ENCODE peak calls at places on chromosome 3, in eight cellular contexts. One of them, this sample, is unnamed.

GRCh38 chr3:46866720-46867549 is 3.7 kb upstream of the MYL3 start:
- DNase-seq in IMR-90: peak; percentile 21
- DNase-seq in mesendoderm: peak; percentile 50
- DNase-seq in HL-60: no peak
- DNase-seq in H9: peak; percentile 70
- DNase-seq in H7: peak; percentile 94
- DNase-seq in testis: peak; percentile 87
- DNase-seq in NT2/D1: no peak
- DNase-seq in this sample: peak; percentile 97

GRCh38 chr3:56137406-56137805 is 330.9 kb downstream of the ERC2 start:
- DNase-seq in H7: no peak
- DNase-seq in NT2/D1: no peak
- DNase-seq in HL-60: no peak
- DNase-seq in testis: no peak
- DNase-seq in IMR-90: no peak
- DNase-seq in mesendoderm: no peak
- DNase-seq in H9: no peak
- DNase-seq in this sample: no peak

GRCh38 chr3:147937341-147937740 is 528.2 kb downstream of the ZIC1 start:
- DNase-seq in mesendoderm: no peak
- DNase-seq in testis: no peak
- DNase-seq in HL-60: no peak
- DNase-seq in H7: no peak
- DNase-seq in NT2/D1: no peak
- DNase-seq in H9: no peak
- DNase-seq in IMR-90: peak; percentile 49
- DNase-seq in this sample: no peak

GRCh38 chr3:140603766-140604165 is 74.1 kb upstream of the TRIM42 start:
- DNase-seq in HL-60: no peak
- DNase-seq in H9: no peak
- DNase-seq in testis: no peak
- DNase-seq in mesendoderm: no peak
- DNase-seq in NT2/D1: no peak
- DNase-seq in IMR-90: no peak
- DNase-seq in H7: no peak
- DNase-seq in this sample: no peak

GRCh38 chr3:193040836-193041672 is 123.4 kb upstream of the MB21D2 start:
- DNase-seq in NT2/D1: peak; percentile 5
- DNase-seq in HL-60: peak; percentile 7
- DNase-seq in H7: peak; percentile 56
- DNase-seq in H9: no peak
- DNase-seq in testis: no peak
- DNase-seq in IMR-90: peak; percentile 60
- DNase-seq in mesendoderm: peak; percentile 74
- DNase-seq in this sample: no peak

GRCh38 chr3:8756671-8757070 is 12.7 kb downstream of the OXTR start:
- DNase-seq in H9: peak; percentile 28
- DNase-seq in H7: no peak
- DNase-seq in testis: no peak
- DNase-seq in IMR-90: peak; percentile 29
- DNase-seq in mesendoderm: peak; percentile 94
- DNase-seq in NT2/D1: no peak
- DNase-seq in HL-60: no peak
- DNase-seq in this sample: no peak

GRCh38 chr3:4582634-4583033 is 89.5 kb downstream of the ITPR1 start:
- DNase-seq in NT2/D1: no peak
- DNase-seq in mesendoderm: no peak
- DNase-seq in IMR-90: peak; percentile 27
- DNase-seq in testis: no peak
- DNase-seq in HL-60: no peak
- DNase-seq in H7: no peak
- DNase-seq in H9: no peak
- DNase-seq in this sample: no peak

GRCh38 chr3:39275052-39275451 is 4.8 kb downstream of the CX3CR1 start:
- DNase-seq in HL-60: no peak
- DNase-seq in H7: no peak
- DNase-seq in testis: no peak
- DNase-seq in NT2/D1: no peak
- DNase-seq in IMR-90: peak; percentile 68
- DNase-seq in mesendoderm: peak; percentile 11
- DNase-seq in H9: no peak
- DNase-seq in this sample: no peak

GRCh38 chr3:18438586-18438985 is 13.4 kb upstream of the SATB1 start:
- DNase-seq in mesendoderm: no peak
- DNase-seq in NT2/D1: no peak
- DNase-seq in HL-60: no peak
- DNase-seq in H7: no peak
- DNase-seq in testis: no peak
- DNase-seq in H9: no peak
- DNase-seq in IMR-90: no peak
- DNase-seq in this sample: no peak

GRCh38 chr3:140223631-140224030 is 288.6 kb downstream of the CLSTN2 start:
- DNase-seq in IMR-90: no peak
- DNase-seq in NT2/D1: no peak
- DNase-seq in testis: no peak
- DNase-seq in H9: no peak
- DNase-seq in mesendoderm: no peak
- DNase-seq in H7: no peak
- DNase-seq in HL-60: no peak
- DNase-seq in this sample: no peak

GRCh38 chr3:44125882-44126281 is 115.8 kb upstream of the TOPAZ1 start:
- DNase-seq in IMR-90: no peak
- DNase-seq in H7: no peak
- DNase-seq in H9: no peak
- DNase-seq in mesendoderm: peak; percentile 39
- DNase-seq in NT2/D1: no peak
- DNase-seq in HL-60: no peak
- DNase-seq in testis: no peak
- DNase-seq in this sample: peak; percentile 53

GRCh38 chr3:128993461-128994172 is at the start of gene CFAP92:
- DNase-seq in NT2/D1: peak; percentile 72
- DNase-seq in HL-60: no peak
- DNase-seq in IMR-90: peak; percentile 40
- DNase-seq in H9: peak; percentile 95
- DNase-seq in H7: peak; percentile 98
- DNase-seq in mesendoderm: peak; percentile 92
- DNase-seq in testis: peak; percentile 93
- DNase-seq in this sample: peak; percentile 95

GRCh38 chr3:179962617-179963387 is 73.9 kb downstream of the PEX5L start:
- DNase-seq in H9: no peak
- DNase-seq in H7: no peak
- DNase-seq in HL-60: no peak
- DNase-seq in IMR-90: no peak
- DNase-seq in mesendoderm: no peak
- DNase-seq in testis: no peak
- DNase-seq in NT2/D1: no peak
- DNase-seq in this sample: no peak

GRCh38 chr3:12175844-12176453 is 17.2 kb upstream of the TIMP4 start:
- DNase-seq in testis: peak; percentile 79
- DNase-seq in mesendoderm: peak; percentile 62
- DNase-seq in NT2/D1: peak; percentile 55
- DNase-seq in H7: peak; percentile 74
- DNase-seq in IMR-90: peak; percentile 50
- DNase-seq in HL-60: no peak
- DNase-seq in H9: peak; percentile 71
- DNase-seq in this sample: peak; percentile 89

DNA sequence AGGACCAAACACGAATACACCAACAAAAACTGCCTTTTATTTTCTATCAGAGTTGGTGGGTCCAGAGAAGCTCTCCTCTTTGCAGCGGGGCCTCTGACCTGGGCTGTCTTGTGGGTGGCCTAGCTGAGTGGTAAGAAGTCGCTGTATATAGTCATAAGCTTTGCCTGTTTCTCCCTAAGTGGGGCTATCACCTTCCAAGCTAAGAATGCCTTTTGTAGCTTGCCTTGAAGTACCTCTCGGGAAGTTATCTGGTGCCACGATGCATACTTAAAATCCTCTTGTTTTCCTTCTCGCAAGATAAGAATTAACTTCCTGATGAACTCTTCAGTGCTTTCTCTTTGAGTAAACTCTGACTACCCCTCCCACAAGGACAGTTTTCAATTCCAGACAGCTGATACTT is 178.8 kb downstream of the SYNPR start:
- DNase-seq in testis: no peak
- DNase-seq in HL-60: no peak
- DNase-seq in mesendoderm: peak; percentile 77
- DNase-seq in IMR-90: no peak
- DNase-seq in H9: no peak
- DNase-seq in NT2/D1: no peak
- DNase-seq in H7: no peak
- DNase-seq in this sample: no peak
- H3K27me3 ChIP-seq in testis: no peaks in the 10 kb centered on the region
- H3K27me3 ChIP-seq in HL-60: no peaks in the 10 kb centered on the region
- H3K27me3 ChIP-seq in mesendoderm: no peaks in the 10 kb centered on the region
- H3K27me3 ChIP-seq in IMR-90: no peaks in the 10 kb centered on the region
- H3K27me3 ChIP-seq in H9: no peaks in the 10 kb centered on the region
- H3K27me3 ChIP-seq in NT2/D1: no peaks in the 10 kb centered on the region
- H3K27me3 ChIP-seq in H7: no peaks in the 10 kb centered on the region
- H3K27me3 ChIP-seq in this sample: no peaks in the 10 kb centered on the region

GRCh38 chr3:50494136-50494535 is 9.3 kb downstream of the CACNA2D2 start:
- DNase-seq in H9: no peak
- DNase-seq in NT2/D1: no peak
- DNase-seq in H7: no peak
- DNase-seq in HL-60: no peak
- DNase-seq in IMR-90: no peak
- DNase-seq in mesendoderm: no peak
- DNase-seq in testis: no peak
- DNase-seq in this sample: no peak

GRCh38 chr3:50491023-50491422 is 12.4 kb downstream of the CACNA2D2 start:
- DNase-seq in testis: no peak
- DNase-seq in mesendoderm: no peak
- DNase-seq in NT2/D1: no peak
- DNase-seq in H9: no peak
- DNase-seq in HL-60: no peak
- DNase-seq in IMR-90: no peak
- DNase-seq in H7: no peak
- DNase-seq in this sample: no peak

GRCh38 chr3:50495609-50496423 is 7.6 kb downstream of the CACNA2D2 start:
- DNase-seq in IMR-90: no peak
- DNase-seq in H7: no peak
- DNase-seq in HL-60: no peak
- DNase-seq in mesendoderm: no peak
- DNase-seq in NT2/D1: no peak
- DNase-seq in H9: no peak
- DNase-seq in testis: no peak
- DNase-seq in this sample: no peak

GRCh38 chr3:50493086-50493485 is 10.3 kb downstream of the CACNA2D2 start:
- DNase-seq in H9: no peak
- DNase-seq in IMR-90: no peak
- DNase-seq in mesendoderm: no peak
- DNase-seq in NT2/D1: no peak
- DNase-seq in HL-60: no peak
- DNase-seq in testis: no peak
- DNase-seq in H7: no peak
- DNase-seq in this sample: no peak

DNA sequence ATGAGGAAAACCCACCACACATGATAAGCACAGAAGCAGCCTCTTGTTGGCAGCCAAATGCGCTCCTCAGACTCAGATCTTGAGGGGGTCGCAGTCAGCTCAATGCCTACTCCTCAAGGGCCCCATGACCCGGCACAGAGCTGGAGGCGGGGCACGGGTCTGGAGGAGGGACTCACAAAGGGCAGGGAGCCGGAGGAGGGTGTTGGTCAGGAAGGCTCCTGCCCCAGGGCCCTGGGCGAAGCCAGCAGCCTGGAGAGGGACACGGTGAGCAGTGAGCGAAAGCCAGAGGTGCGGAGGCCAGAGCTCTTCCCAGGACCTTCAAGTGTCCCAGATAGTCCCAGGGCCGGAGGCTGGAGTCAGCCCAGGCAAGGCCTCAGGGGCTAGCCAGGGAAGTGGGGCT is 9.8 kb downstream of the CACNA2D2 start:
- DNase-seq in testis: no peak
- DNase-seq in mesendoderm: no peak
- DNase-seq in NT2/D1: no peak
- DNase-seq in HL-60: no peak
- DNase-seq in H9: no peak
- DNase-seq in IMR-90: no peak
- DNase-seq in H7: no peak
- DNase-seq in this sample: no peak
- H3K27me3 ChIP-seq in testis: no peaks in the 10 kb centered on the region
- H3K27me3 ChIP-seq in mesendoderm: no peaks in the 10 kb centered on the region
- H3K27me3 ChIP-seq in NT2/D1: no peaks in the 10 kb centered on the region
- H3K27me3 ChIP-seq in HL-60: no peaks in the 10 kb centered on the region
- H3K27me3 ChIP-seq in H9: no peaks in the 10 kb centered on the region
- H3K27me3 ChIP-seq in IMR-90: peaks cover 40% of the 10 kb centered on the region
- H3K27me3 ChIP-seq in H7: no peaks in the 10 kb centered on the region
- H3K27me3 ChIP-seq in this sample: no peaks in the 10 kb centered on the region

GRCh38 chr3:137770821-137771399 is 6.8 kb downstream of the SOX14 start:
- DNase-seq in HL-60: no peak
- DNase-seq in IMR-90: no peak
- DNase-seq in NT2/D1: no peak
- DNase-seq in mesendoderm: no peak
- DNase-seq in H9: peak; percentile 65
- DNase-seq in testis: no peak
- DNase-seq in H7: peak; percentile 64
- DNase-seq in this sample: peak; percentile 50
- H3K27me3 ChIP-seq in HL-60: peaks cover 83% of the 10 kb centered on the region
- H3K27me3 ChIP-seq in IMR-90: peaks cover 59% of the 10 kb centered on the region
- H3K27me3 ChIP-seq in NT2/D1: peaks cover 100% of the 10 kb centered on the region
- H3K27me3 ChIP-seq in mesendoderm: peaks cover 72% of the 10 kb centered on the region
- H3K27me3 ChIP-seq in H9: peaks cover 79% of the 10 kb centered on the region
- H3K27me3 ChIP-seq in testis: no peaks in the 10 kb centered on the region
- H3K27me3 ChIP-seq in H7: peaks cover 95% of the 10 kb centered on the region
- H3K27me3 ChIP-seq in this sample: no peaks in the 10 kb centered on the region

DNA sequence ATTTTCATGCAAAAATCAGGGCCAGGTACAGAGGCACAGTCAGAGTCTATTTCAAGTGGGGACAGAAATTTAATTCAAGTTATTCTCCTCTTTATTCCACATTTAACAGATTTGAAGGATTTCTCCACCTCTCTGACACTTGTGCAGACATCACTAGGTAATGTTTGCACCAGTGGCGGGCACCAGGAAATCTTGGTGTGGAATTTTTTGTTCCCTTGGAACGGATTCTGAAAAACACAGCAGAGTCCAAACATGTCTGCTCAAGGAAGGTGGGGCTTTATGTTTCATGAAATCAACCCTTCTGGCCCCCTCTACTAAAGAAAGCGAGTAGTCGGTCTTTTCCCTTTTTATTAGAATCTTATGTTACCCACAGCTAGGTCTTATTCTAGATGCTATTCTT is 271.2 kb upstream of the MDFIC2 start:
- DNase-seq in IMR-90: no peak
- DNase-seq in H7: no peak
- DNase-seq in H9: no peak
- DNase-seq in HL-60: no peak
- DNase-seq in mesendoderm: no peak
- DNase-seq in NT2/D1: no peak
- DNase-seq in testis: no peak
- DNase-seq in this sample: no peak
- H3K27me3 ChIP-seq in IMR-90: peaks cover 7% of the 10 kb centered on the region
- H3K27me3 ChIP-seq in H7: no peaks in the 10 kb centered on the region
- H3K27me3 ChIP-seq in H9: no peaks in the 10 kb centered on the region
- H3K27me3 ChIP-seq in HL-60: no peaks in the 10 kb centered on the region
- H3K27me3 ChIP-seq in mesendoderm: no peaks in the 10 kb centered on the region
- H3K27me3 ChIP-seq in NT2/D1: no peaks in the 10 kb centered on the region
- H3K27me3 ChIP-seq in testis: no peaks in the 10 kb centered on the region
- H3K27me3 ChIP-seq in this sample: no peaks in the 10 kb centered on the region

This sample was measured in right cardiac atrium.